ENCODE peak calls at places on chromosomes 2 and 18, in five cellular contexts. P is colonic mucosa, M is NT2/D1, B is fibroblast of lung, H is HCT116. L is an unnamed sample. For H3K27me3, the result is how much of the 10 kb centered on the place peaks cover.

GRCh38 chr2:119958642-119959268 is 54.1 kb upstream of the EPB41L5 start:
- DNase-seq in B (peak), P (no peak), H (no peak), M (no peak), L (peak)

GRCh38 chr2:222862068-222862914 is 1.5 kb downstream of the ACSL3 start:
- DNase-seq in H (no peak), M (no peak), B (peak), P (peak), L (peak)

GRCh38 chr2:234949762-234950434 is 1.9 kb upstream of the SH3BP4 start:
- DNase-seq in B (peak), H (no peak), P (no peak), M (no peak), L (peak)

GRCh38 chr18:66495844-66496243 is 108.0 kb downstream of the CDH19 start:
- DNase-seq in B (peak), H (no peak), P (peak), M (peak), L (no peak)

GRCh38 chr2:231399853-231400667 is 4.5 kb downstream of the B3GNT7 start:
- DNase-seq in B (no peak), H (no peak), P (peak), M (no peak), L (no peak)

GRCh38 chr2:20314562-20315521 is 35.8 kb downstream of the PUM2 start:
- DNase-seq in P (no peak), B (peak), H (no peak), M (no peak), L (no peak)

GRCh38 chr2:189874571-189875320 is 90.5 kb downstream of the PMS1 start:
- DNase-seq in B (peak), H (no peak), M (no peak), P (no peak), L (no peak)

GRCh38 chr18:55878224-55878623 is 290.2 kb upstream of the TCF4 start:
- DNase-seq in M (no peak), H (no peak), B (peak), P (no peak), L (no peak)

GRCh38 chr2:88187038-88187676 is 17.0 kb downstream of the THNSL2 start:
- DNase-seq in H (peak), B (peak), P (peak), M (peak), L (peak)

GRCh38 chr2:196601430-196602306 is 37.8 kb upstream of the CCDC150 start:
- DNase-seq in B (peak), P (no peak), H (peak), M (no peak), L (peak)

GRCh38 chr2:121748202-121748601 is 7.2 kb upstream of the TSN start:
- DNase-seq in M (no peak), B (peak), H (peak), P (no peak), L (peak)

GRCh38 chr18:33446604-33447003 is 6.1 kb upstream of the CCDC178 start:
- DNase-seq in B (no peak), P (no peak), H (no peak), M (no peak), L (no peak)

GRCh38 chr2:187138240-187138639 is 289.3 kb upstream of the ZSWIM2 start:
- DNase-seq in M (peak), B (peak), H (peak), P (peak), L (peak)

GRCh38 chr2:232231514-232231913 is 147.0 kb upstream of the ALPP start:
- DNase-seq in P (peak), B (no peak), H (no peak), M (no peak), L (no peak)

GRCh38 chr2:70043252-70043875 is 43.9 kb upstream of the PCBP1 start:
- DNase-seq in B (no peak), H (no peak), M (no peak), P (no peak), L (no peak)

GRCh38 chr2:112772322-112772721 is 7.9 kb upstream of the CKAP2L start:
- DNase-seq in M (no peak), H (no peak), P (no peak), B (no peak), L (no peak)

GRCh38 chr2:112768432-112768831 is 4.0 kb upstream of the CKAP2L start:
- DNase-seq in P (no peak), H (no peak), B (no peak), M (no peak), L (peak)

GRCh38 chr2:112764071-112765044 is at the start of gene CKAP2L:
- DNase-seq in B (peak), M (peak), P (peak), H (peak), L (peak)

GRCh38 chr2:112765251-112765650 is 842 bp upstream of the CKAP2L start:
- DNase-seq in P (no peak), H (no peak), M (no peak), B (no peak), L (peak)

GRCh38 chr2:112767693-112768380 is 3.4 kb upstream of the CKAP2L start:
- DNase-seq in M (no peak), B (no peak), H (no peak), P (no peak), L (no peak)
- H3K4me3 ChIP-seq in M (no peak), B (no peak), H (no peak), P (no peak), L (no peak)

GRCh38 chr18:23617412-23618009 is 31.2 kb upstream of the NPC1 start:
- DNase-seq in M (no peak), H (no peak), B (no peak), P (no peak), L (no peak)
- H3K27me3 ChIP-seq in M (under half), H (under half), B (under half), P (under half), L (under half)

GRCh38 chr18:8998481-8999217 is 103.8 kb upstream of the NDUFV2 start:
- DNase-seq in P (no peak), M (no peak), B (peak), H (no peak), L (peak)

GRCh38 chr18:9003406-9004100 is 98.9 kb upstream of the NDUFV2 start:
- DNase-seq in M (no peak), B (no peak), P (no peak), H (no peak), L (no peak)

GRCh38 chr18:9001209-9001608 is 101.3 kb upstream of the NDUFV2 start:
- DNase-seq in P (no peak), B (peak), H (no peak), M (no peak), L (no peak)

GRCh38 chr18:8999872-9000271 is 102.6 kb upstream of the NDUFV2 start:
- DNase-seq in B (no peak), P (no peak), M (no peak), H (no peak), L (no peak)

GRCh38 chr18:9000736-9001135 is 101.8 kb upstream of the NDUFV2 start:
- DNase-seq in B (no peak), P (no peak), M (no peak), H (no peak), L (peak)
- H3K9ac ChIP-seq in B (no peak), P (no peak), M (no peak), H (no peak), L (no peak)

GRCh38 chr18:8703781-8704301 is 1.5 kb upstream of the MTCL1 start:
- DNase-seq in M (no peak), P (no peak), B (no peak), H (no peak), L (no peak)
- H3K4me3 ChIP-seq in M (no peak), P (peak), B (no peak), H (no peak), L (peak)

GRCh38 chr18:79457239-79457638 is 61.5 kb downstream of the NFATC1 start:
- DNase-seq in M (no peak), H (no peak), B (no peak), P (no peak), L (no peak)
- H3K27me3 ChIP-seq in M (under half), H (under half), B (under half), P (under half), L (under half)

GRCh38 chr18:23662309-23663263 is at the start of gene ANKRD29:
- DNase-seq in H (no peak), P (peak), M (no peak), B (peak), L (peak)
- H3K9ac ChIP-seq in H (peak), P (peak), M (peak), B (no peak), L (peak)

DNA sequence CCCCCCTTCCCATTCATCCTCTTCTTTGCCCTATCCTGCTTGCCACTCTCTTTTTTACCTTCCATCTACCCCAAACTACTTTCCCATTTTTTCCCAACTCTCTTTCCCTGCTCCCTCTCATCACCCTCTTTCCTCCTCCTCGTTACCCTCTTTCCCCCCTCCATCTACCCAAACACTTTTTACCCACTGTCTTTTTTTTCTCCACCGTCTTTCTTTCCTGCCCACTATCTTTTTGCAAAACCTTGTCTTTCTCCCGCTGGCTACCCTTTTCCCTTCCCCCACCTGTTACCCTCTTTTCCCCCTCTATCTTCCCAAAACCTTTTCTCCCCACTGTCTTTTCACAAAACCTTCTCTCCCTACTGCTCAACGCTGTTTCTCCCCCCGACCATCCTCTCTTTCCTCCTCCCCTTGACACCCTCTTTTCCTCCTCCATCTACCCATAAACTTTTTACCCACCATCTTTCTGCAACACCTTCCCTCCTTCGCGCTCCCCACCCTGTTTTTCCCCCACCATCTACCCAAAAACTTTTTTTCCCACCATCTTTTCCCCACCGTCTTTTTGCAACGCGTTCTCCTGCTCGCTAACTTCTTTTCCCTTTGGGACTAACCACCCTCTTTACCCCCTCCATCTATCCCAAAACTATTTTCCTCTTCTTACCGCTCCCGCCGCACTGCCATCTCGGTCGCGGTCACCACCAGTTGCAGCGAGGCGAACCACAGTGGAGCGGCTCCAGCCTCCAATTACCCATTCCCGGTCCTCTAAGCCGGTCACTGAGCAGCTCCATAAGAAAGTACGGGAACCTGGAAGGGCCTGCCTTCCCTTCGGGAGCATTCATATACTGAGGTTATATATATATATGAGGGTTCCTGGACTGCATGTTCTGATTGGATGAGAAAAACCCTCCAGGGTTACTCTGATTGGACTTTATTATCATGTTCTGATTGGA is 15.0 kb downstream of the CCDC74A start:
- DNase-seq in P (no peak), B (no peak), M (no peak), H (no peak), L (no peak)
- H3K4me3 ChIP-seq in P (no peak), B (no peak), M (no peak), H (no peak), L (no peak)

DNA sequence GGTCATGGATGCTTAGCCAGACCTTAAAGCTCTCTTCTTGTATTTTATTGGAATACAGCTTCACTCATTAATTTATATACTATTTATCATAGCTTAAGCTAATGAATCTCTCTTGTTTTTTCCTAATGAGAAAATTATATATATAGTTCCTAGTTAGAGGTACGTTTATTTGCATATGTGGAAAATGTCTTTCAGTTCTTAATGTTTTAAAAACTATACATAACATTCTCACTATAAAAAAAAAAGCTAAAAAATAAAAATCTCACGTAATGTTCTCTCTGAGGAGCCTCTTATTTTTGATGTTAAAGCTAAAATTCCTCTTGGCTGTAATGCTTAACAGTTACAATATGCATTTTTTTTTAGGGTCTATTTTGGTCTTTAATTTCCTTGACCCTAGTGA is 16.6 kb downstream of the UGP2 start:
- DNase-seq in P (no peak), B (no peak), H (no peak), M (no peak), L (no peak)
- H3K27me3 ChIP-seq in P (under half), B (under half), H (under half), M (under half), L (under half)

GRCh38 chr2:64359892-64360657 is 93.9 kb upstream of the LGALSL start:
- DNase-seq in P (peak), B (peak), M (no peak), H (peak), L (peak)
- H3K9ac ChIP-seq in P (no peak), B (no peak), M (no peak), H (peak), L (peak)

L was measured in adipocyte.